ENCODE peak calls at places on chromosomes 13 and 19, in five cellular contexts. P is CD8-positive, alpha-beta T cell; J is neuronal stem cell; Y is thoracic aorta; T is right lobe of liver. Z is an unnamed sample.

GRCh38 chr13:59880468-59880867 is 283.3 kb downstream of the DIAPH3 start:
- DNase-seq in T (no peak), P (no peak), J (no peak), Y (no peak), Z (no peak)

GRCh38 chr19:3801412-3802096 is 15.4 kb upstream of the MATK start:
- DNase-seq in J (peak; percentile 40), T (no peak), P (peak; percentile 66), Y (no peak), Z (no peak)

GRCh38 chr19:6056801-6057650 is 53.3 kb downstream of the RFX2 start:
- DNase-seq in T (no peak), J (no peak), Y (peak; percentile 84), P (no peak), Z (peak; percentile 94)

GRCh38 chr19:2969104-2969504 is 8.3 kb upstream of the TLE6 start:
- DNase-seq in Y (no peak), J (no peak), P (no peak), T (no peak), Z (no peak)

GRCh38 chr13:105948143-105948542 is 587.3 kb downstream of the EFNB2 start:
- DNase-seq in T (no peak), J (no peak), P (no peak), Y (no peak), Z (no peak)

GRCh38 chr19:52923782-52924593 is 760 bp upstream of the ZNF888 start:
- DNase-seq in P (no peak), T (peak; percentile 57), J (no peak), Y (peak; percentile 40), Z (peak; percentile 42)

GRCh38 chr19:39413269-39413902 is 917 bp downstream of the PLEKHG2 start:
- DNase-seq in P (peak; percentile 52), Y (no peak), J (no peak), T (peak; percentile 71), Z (peak; percentile 88)

GRCh38 chr13:67095621-67096020 is 134.5 kb downstream of the PCDH9 start:
- DNase-seq in T (no peak), Y (no peak), J (no peak), P (no peak), Z (no peak)

GRCh38 chr19:4694211-4694987 is 24.3 kb upstream of the MYDGF start:
- DNase-seq in Y (no peak), J (no peak), P (no peak), T (peak; percentile 95), Z (no peak)

GRCh38 chr13:51912091-51912490 is 50.3 kb downstream of the CCDC70 start:
- DNase-seq in T (no peak), J (no peak), P (no peak), Y (no peak), Z (no peak)

GRCh38 chr19:51479531-51480331 is 1.4 kb downstream of the CEACAM18 start:
- DNase-seq in Y (no peak), J (no peak), T (no peak), P (no peak), Z (peak; percentile 21)

GRCh38 chr13:43664700-43665191 is 122.0 kb downstream of the ENOX1 start:
- DNase-seq in J (no peak), Y (no peak), T (no peak), P (no peak), Z (no peak)

GRCh38 chr13:83216521-83217245 is 665.6 kb downstream of the SLITRK1 start:
- DNase-seq in P (no peak), Y (no peak), J (no peak), T (no peak), Z (no peak)

GRCh38 chr19:17337675-17338439 is 504 bp downstream of the GTPBP3 start:
- DNase-seq in Y (no peak), P (peak; percentile 55), T (no peak), J (no peak), Z (no peak)

GRCh38 chr13:95100525-95101121 is 200.6 kb downstream of the ABCC4 start:
- DNase-seq in P (no peak), T (no peak), J (peak; percentile 74), Y (no peak), Z (no peak)

GRCh38 chr13:40031031-40031430 is 375.6 kb downstream of the COG6 start:
- DNase-seq in T (no peak), P (no peak), J (no peak), Y (no peak), Z (no peak)

GRCh38 chr19:58033741-58034475 is at the start of gene ZSCAN1:
- DNase-seq in P (peak; percentile 55), J (peak; percentile 94), Y (no peak), T (peak; percentile 79), Z (no peak)

GRCh38 chr19:7554990-7555864 is 19.7 kb downstream of the PNPLA6 start:
- DNase-seq in J (no peak), P (no peak), T (peak; percentile 54), Y (no peak), Z (no peak)
- H3K36me3 ChIP-seq in J (peaks cover 35% of the 10 kb centered on the region), P (peaks cover 28% of the 10 kb centered on the region), T (peaks cover 10% of the 10 kb centered on the region), Y (peaks cover 67% of the 10 kb centered on the region), Z (peaks cover 80% of the 10 kb centered on the region)

GRCh38 chr13:98443329-98443728 is 133.6 kb downstream of the STK24 start:
- DNase-seq in Y (no peak), P (no peak), J (no peak), T (no peak), Z (no peak)
- H3K27ac ChIP-seq in Y (no peak overlapping the region), P (no peak overlapping the region), J (no peak overlapping the region), T (no peak overlapping the region), Z (no peak overlapping the region)

GRCh38 chr13:35702316-35702715 is 225.8 kb upstream of the MAB21L1 start:
- DNase-seq in Y (no peak), J (no peak), T (no peak), P (no peak), Z (no peak)

GRCh38 chr13:35699181-35699580 is 222.7 kb upstream of the MAB21L1 start:
- DNase-seq in T (no peak), J (no peak), Y (no peak), P (no peak), Z (no peak)

GRCh38 chr13:35697281-35697680 is 220.8 kb upstream of the MAB21L1 start:
- DNase-seq in P (no peak), T (no peak), J (no peak), Y (no peak), Z (no peak)

GRCh38 chr13:35700661-35701060 is 224.2 kb upstream of the MAB21L1 start:
- DNase-seq in T (no peak), J (no peak), P (no peak), Y (no peak), Z (no peak)

GRCh38 chr13:35699805-35700204 is 223.3 kb upstream of the MAB21L1 start:
- DNase-seq in Y (no peak), P (no peak), J (no peak), T (no peak), Z (no peak)
- H3K4me3 ChIP-seq in Y (peak overlapping the region; percentile 52), P (no peak overlapping the region), J (no peak overlapping the region), T (no peak overlapping the region), Z (no peak overlapping the region)

DNA sequence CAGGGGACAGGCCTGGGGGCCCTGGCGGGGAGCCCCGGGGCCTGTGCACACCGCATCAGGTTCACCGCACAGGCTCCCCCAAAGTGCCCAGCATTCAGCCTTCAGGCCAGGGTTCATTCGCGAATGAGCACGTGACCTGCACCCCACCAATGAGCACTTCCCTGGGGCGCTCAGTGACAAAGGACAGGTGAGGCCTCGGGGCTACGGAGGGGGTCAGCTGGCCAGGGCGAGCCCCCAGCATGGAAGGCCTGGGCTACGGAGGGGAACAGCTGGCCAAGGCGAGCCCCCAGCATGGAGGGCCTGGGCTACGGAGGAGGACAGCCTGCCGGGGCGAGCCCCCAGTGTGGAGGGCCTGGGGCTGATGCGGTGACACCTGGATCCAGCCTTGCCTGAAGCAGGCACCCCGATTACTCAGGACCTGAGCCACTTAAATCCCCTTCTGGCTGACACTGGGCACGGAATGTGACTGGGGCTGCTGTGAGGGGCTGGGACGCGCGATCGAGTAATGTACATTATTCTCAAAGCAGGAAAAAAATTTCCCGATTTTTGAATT is 23.1 kb downstream of the TCF3 start:
- DNase-seq in Y (no peak), P (no peak), J (no peak), T (no peak), Z (no peak)
- H3K36me3 ChIP-seq in Y (no peaks in the 10 kb centered on the region), P (peaks cover 2% of the 10 kb centered on the region), J (peaks cover 47% of the 10 kb centered on the region), T (no peaks in the 10 kb centered on the region), Z (peaks cover 40% of the 10 kb centered on the region)

GRCh38 chr13:114132419-114133121 is at the start of gene RASA3:
- DNase-seq in J (peak; percentile 84), Y (no peak), T (peak; percentile 83), P (peak; percentile 59), Z (peak; percentile 88)
- H3K27ac ChIP-seq in J (no peak within 1 kb of the TSS), Y (peak within 1 kb of the TSS; percentile 75), T (no peak within 1 kb of the TSS), P (peak within 1 kb of the TSS; percentile 92), Z (peak within 1 kb of the TSS; percentile 88)

DNA sequence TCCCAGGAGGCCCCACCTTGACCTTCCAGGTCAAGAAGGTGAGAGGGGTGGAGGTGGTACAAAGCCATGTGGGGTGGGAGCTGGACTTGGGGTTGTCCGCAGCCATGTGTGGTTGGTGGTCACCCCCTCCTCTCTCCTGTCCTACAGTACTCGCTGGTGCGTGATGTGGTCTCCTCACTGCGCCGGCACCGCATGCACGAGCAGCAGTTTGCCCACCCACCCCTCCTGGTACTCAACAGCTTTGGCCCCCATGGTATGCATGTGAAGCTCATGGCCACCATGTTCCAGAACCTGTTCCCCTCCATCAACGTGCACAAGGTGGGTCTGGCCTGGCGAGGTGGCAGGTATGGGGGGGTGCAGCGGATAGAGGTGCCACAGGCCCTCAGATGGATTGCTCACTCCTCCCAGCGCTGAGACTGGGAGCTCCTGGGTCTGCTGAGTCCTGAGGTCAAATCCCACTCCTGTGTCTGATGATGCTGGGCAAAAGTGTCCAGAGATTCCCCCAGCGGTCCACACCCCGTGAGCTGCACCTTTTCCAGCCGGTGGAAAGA is 1.7 kb downstream of the PPAN start:
- DNase-seq in P (no peak), T (no peak), Y (no peak), J (no peak), Z (no peak)
- H3K4me3 ChIP-seq in P (no peak overlapping the region), T (no peak overlapping the region), Y (no peak overlapping the region), J (peak overlapping the region; percentile 100), Z (no peak overlapping the region)